ENCODE peak calls at places on chromosome 19, in eight cellular contexts. One of them, this sample, is unnamed.

GRCh38 chr19:10815969-10816635 is 19.9 kb downstream of the TMED1 start:
- DNase-seq in lower leg skin: no peak
- DNase-seq in fibroblast of the conjunctiva: peak
- DNase-seq in naive thymus-derived CD8-positive, alpha-beta T cell: no peak
- DNase-seq in neuronal stem cell: no peak
- DNase-seq in NCI-H2171: no peak
- DNase-seq in upper lobe of right lung: no peak
- DNase-seq in activated CD4-positive, alpha-beta memory T cell treated with anti-CD3 and anti-CD28 coated beads for 36 hours: no peak
- DNase-seq in this sample: no peak

GRCh38 chr19:20926796-20927195 is 3.7 kb downstream of the ZNF85 start:
- DNase-seq in lower leg skin: no peak
- DNase-seq in fibroblast of the conjunctiva: no peak
- DNase-seq in naive thymus-derived CD8-positive, alpha-beta T cell: no peak
- DNase-seq in neuronal stem cell: no peak
- DNase-seq in NCI-H2171: no peak
- DNase-seq in upper lobe of right lung: no peak
- DNase-seq in activated CD4-positive, alpha-beta memory T cell treated with anti-CD3 and anti-CD28 coated beads for 36 hours: no peak
- DNase-seq in this sample: no peak

GRCh38 chr19:45876411-45877197 is 9.3 kb downstream of the IRF2BP1 start:
- DNase-seq in lower leg skin: no peak
- DNase-seq in fibroblast of the conjunctiva: no peak
- DNase-seq in naive thymus-derived CD8-positive, alpha-beta T cell: no peak
- DNase-seq in neuronal stem cell: no peak
- DNase-seq in NCI-H2171: no peak
- DNase-seq in upper lobe of right lung: peak
- DNase-seq in activated CD4-positive, alpha-beta memory T cell treated with anti-CD3 and anti-CD28 coated beads for 36 hours: peak
- DNase-seq in this sample: no peak

GRCh38 chr19:34259367-34259865 is 5.1 kb downstream of the GARRE1 start:
- DNase-seq in lower leg skin: no peak
- DNase-seq in fibroblast of the conjunctiva: no peak
- DNase-seq in naive thymus-derived CD8-positive, alpha-beta T cell: no peak
- DNase-seq in neuronal stem cell: no peak
- DNase-seq in NCI-H2171: no peak
- DNase-seq in upper lobe of right lung: no peak
- DNase-seq in activated CD4-positive, alpha-beta memory T cell treated with anti-CD3 and anti-CD28 coated beads for 36 hours: no peak
- DNase-seq in this sample: no peak

GRCh38 chr19:11931051-11931450 is 6.1 kb downstream of the ZNF700 start:
- DNase-seq in lower leg skin: no peak
- DNase-seq in fibroblast of the conjunctiva: no peak
- DNase-seq in naive thymus-derived CD8-positive, alpha-beta T cell: no peak
- DNase-seq in neuronal stem cell: no peak
- DNase-seq in NCI-H2171: no peak
- DNase-seq in upper lobe of right lung: no peak
- DNase-seq in activated CD4-positive, alpha-beta memory T cell treated with anti-CD3 and anti-CD28 coated beads for 36 hours: no peak
- DNase-seq in this sample: no peak

GRCh38 chr19:8973501-8974091 is 36.6 kb downstream of the MUC16 start:
- DNase-seq in lower leg skin: no peak
- DNase-seq in fibroblast of the conjunctiva: no peak
- DNase-seq in naive thymus-derived CD8-positive, alpha-beta T cell: no peak
- DNase-seq in neuronal stem cell: no peak
- DNase-seq in NCI-H2171: no peak
- DNase-seq in upper lobe of right lung: no peak
- DNase-seq in activated CD4-positive, alpha-beta memory T cell treated with anti-CD3 and anti-CD28 coated beads for 36 hours: peak
- DNase-seq in this sample: no peak

GRCh38 chr19:51699170-51699569 is 6.0 kb downstream of the SPACA6 start:
- DNase-seq in lower leg skin: peak
- DNase-seq in fibroblast of the conjunctiva: no peak
- DNase-seq in naive thymus-derived CD8-positive, alpha-beta T cell: no peak
- DNase-seq in neuronal stem cell: no peak
- DNase-seq in NCI-H2171: no peak
- DNase-seq in upper lobe of right lung: no peak
- DNase-seq in activated CD4-positive, alpha-beta memory T cell treated with anti-CD3 and anti-CD28 coated beads for 36 hours: no peak
- DNase-seq in this sample: no peak

GRCh38 chr19:50912727-50913716 is 1.8 kb upstream of the KLK4 start:
- DNase-seq in lower leg skin: no peak
- DNase-seq in fibroblast of the conjunctiva: no peak
- DNase-seq in naive thymus-derived CD8-positive, alpha-beta T cell: no peak
- DNase-seq in neuronal stem cell: no peak
- DNase-seq in NCI-H2171: no peak
- DNase-seq in upper lobe of right lung: no peak
- DNase-seq in activated CD4-positive, alpha-beta memory T cell treated with anti-CD3 and anti-CD28 coated beads for 36 hours: peak
- DNase-seq in this sample: no peak

GRCh38 chr19:1177322-1178114 is 3.5 kb upstream of the SBNO2 start:
- DNase-seq in lower leg skin: peak
- DNase-seq in fibroblast of the conjunctiva: peak
- DNase-seq in naive thymus-derived CD8-positive, alpha-beta T cell: no peak
- DNase-seq in neuronal stem cell: no peak
- DNase-seq in NCI-H2171: no peak
- DNase-seq in upper lobe of right lung: peak
- DNase-seq in activated CD4-positive, alpha-beta memory T cell treated with anti-CD3 and anti-CD28 coated beads for 36 hours: no peak
- DNase-seq in this sample: no peak

GRCh38 chr19:5138606-5139594 is 170.0 kb downstream of the KDM4B start:
- DNase-seq in lower leg skin: no peak
- DNase-seq in fibroblast of the conjunctiva: no peak
- DNase-seq in naive thymus-derived CD8-positive, alpha-beta T cell: peak
- DNase-seq in neuronal stem cell: no peak
- DNase-seq in NCI-H2171: no peak
- DNase-seq in upper lobe of right lung: no peak
- DNase-seq in activated CD4-positive, alpha-beta memory T cell treated with anti-CD3 and anti-CD28 coated beads for 36 hours: peak
- DNase-seq in this sample: no peak

GRCh38 chr19:43934055-43934984 is 762 bp downstream of the ZNF45 start:
- DNase-seq in lower leg skin: no peak
- DNase-seq in fibroblast of the conjunctiva: no peak
- DNase-seq in naive thymus-derived CD8-positive, alpha-beta T cell: no peak
- DNase-seq in neuronal stem cell: no peak
- DNase-seq in NCI-H2171: no peak
- DNase-seq in upper lobe of right lung: no peak
- DNase-seq in activated CD4-positive, alpha-beta memory T cell treated with anti-CD3 and anti-CD28 coated beads for 36 hours: no peak
- DNase-seq in this sample: no peak

GRCh38 chr19:15292847-15293582 is 39.3 kb downstream of the BRD4 start:
- DNase-seq in lower leg skin: no peak
- DNase-seq in fibroblast of the conjunctiva: no peak
- DNase-seq in naive thymus-derived CD8-positive, alpha-beta T cell: no peak
- DNase-seq in neuronal stem cell: no peak
- DNase-seq in NCI-H2171: no peak
- DNase-seq in upper lobe of right lung: no peak
- DNase-seq in activated CD4-positive, alpha-beta memory T cell treated with anti-CD3 and anti-CD28 coated beads for 36 hours: no peak
- DNase-seq in this sample: no peak

GRCh38 chr19:48053856-48054255 is 10.0 kb upstream of the CABP5 start:
- DNase-seq in lower leg skin: no peak
- DNase-seq in fibroblast of the conjunctiva: no peak
- DNase-seq in naive thymus-derived CD8-positive, alpha-beta T cell: no peak
- DNase-seq in neuronal stem cell: no peak
- DNase-seq in NCI-H2171: no peak
- DNase-seq in upper lobe of right lung: no peak
- DNase-seq in activated CD4-positive, alpha-beta memory T cell treated with anti-CD3 and anti-CD28 coated beads for 36 hours: no peak
- DNase-seq in this sample: no peak

GRCh38 chr19:46599716-46600392 is 1.3 kb upstream of the CALM3 start:
- DNase-seq in lower leg skin: peak
- DNase-seq in fibroblast of the conjunctiva: no peak
- DNase-seq in naive thymus-derived CD8-positive, alpha-beta T cell: no peak
- DNase-seq in neuronal stem cell: no peak
- DNase-seq in NCI-H2171: no peak
- DNase-seq in upper lobe of right lung: peak
- DNase-seq in activated CD4-positive, alpha-beta memory T cell treated with anti-CD3 and anti-CD28 coated beads for 36 hours: no peak
- DNase-seq in this sample: peak

GRCh38 chr19:18416778-18417249 is 2.4 kb upstream of the SSBP4 start:
- DNase-seq in lower leg skin: peak
- DNase-seq in fibroblast of the conjunctiva: peak
- DNase-seq in naive thymus-derived CD8-positive, alpha-beta T cell: peak
- DNase-seq in neuronal stem cell: peak
- DNase-seq in NCI-H2171: peak
- DNase-seq in upper lobe of right lung: peak
- DNase-seq in activated CD4-positive, alpha-beta memory T cell treated with anti-CD3 and anti-CD28 coated beads for 36 hours: peak
- DNase-seq in this sample: no peak

GRCh38 chr19:47240996-47241918 is 10.3 kb upstream of the BBC3 start:
- DNase-seq in lower leg skin: peak
- DNase-seq in fibroblast of the conjunctiva: no peak
- DNase-seq in naive thymus-derived CD8-positive, alpha-beta T cell: peak
- DNase-seq in neuronal stem cell: no peak
- DNase-seq in NCI-H2171: peak
- DNase-seq in upper lobe of right lung: peak
- DNase-seq in activated CD4-positive, alpha-beta memory T cell treated with anti-CD3 and anti-CD28 coated beads for 36 hours: peak
- DNase-seq in this sample: no peak